ENCODE peak calls at places on chromosomes 2 and 18, in six cellular contexts. W is kidney, B is fibroblast of pulmonary artery, N is body of pancreas, G is adrenal gland, A is stomach. C is an unnamed sample.

GRCh38 chr2:108853421-108853820 is 66.8 kb downstream of the CCDC138 start:
- DNase-seq in W (no peak), A (no peak), G (peak), N (no peak), B (peak), C (no peak)

GRCh38 chr2:203739351-203739750 is 32.9 kb downstream of the CD28 start:
- DNase-seq in B (no peak), W (no peak), G (no peak), N (no peak), A (no peak), C (no peak)

GRCh38 chr18:5417342-5417741 is 121.8 kb upstream of the ZBTB14 start:
- DNase-seq in N (peak), W (peak), A (no peak), G (peak), B (peak), C (no peak)

GRCh38 chr2:240595381-240596079 is 9.0 kb downstream of the CAPN10 start:
- DNase-seq in A (no peak), B (no peak), W (peak), N (no peak), G (no peak), C (no peak)

GRCh38 chr2:8412586-8412985 is 269.3 kb upstream of the ID2 start:
- DNase-seq in G (peak), N (no peak), B (peak), A (no peak), W (no peak), C (no peak)

GRCh38 chr2:233025706-233026105 is 6.8 kb upstream of the NEU2 start:
- DNase-seq in A (no peak), W (no peak), N (no peak), B (no peak), G (no peak), C (no peak)

GRCh38 chr2:62201307-62201706 is 5.4 kb downstream of the B3GNT2 start:
- DNase-seq in A (no peak), B (peak), N (no peak), W (no peak), G (no peak), C (no peak)

GRCh38 chr2:7986431-7986830 is 695.4 kb upstream of the ID2 start:
- DNase-seq in G (no peak), B (no peak), N (no peak), W (no peak), A (no peak), C (no peak)

GRCh38 chr2:96112501-96113366 is 3.6 kb downstream of the ADRA2B start:
- DNase-seq in B (no peak), W (peak), N (no peak), G (no peak), A (no peak), C (peak)

GRCh38 chr18:80023173-80023572 is 11.1 kb upstream of the RBFA start:
- DNase-seq in W (no peak), N (no peak), A (no peak), B (peak), G (no peak), C (no peak)

GRCh38 chr2:236767951-236768350 is 198.3 kb downstream of the ACKR3 start:
- DNase-seq in A (no peak), W (no peak), G (no peak), B (no peak), N (no peak), C (no peak)

GRCh38 chr2:69911985-69912563 is 2.8 kb upstream of the MXD1 start:
- DNase-seq in B (peak), N (no peak), G (no peak), W (no peak), A (no peak), C (no peak)

GRCh38 chr18:10727477-10727876 is 201.7 kb downstream of the NAPG start:
- DNase-seq in W (no peak), G (no peak), N (no peak), B (peak), A (no peak), C (no peak)

GRCh38 chr18:47550611-47551010 is 299.2 kb upstream of the SKOR2 start:
- DNase-seq in A (no peak), N (no peak), B (no peak), G (no peak), W (no peak), C (no peak)

GRCh38 chr18:40159141-40160017 is 1795.7 kb upstream of the PIK3C3 start:
- DNase-seq in G (no peak), W (no peak), B (peak), A (no peak), N (no peak), C (no peak)

GRCh38 chr2:238847841-238848565 is at the start of gene TWIST2:
- DNase-seq in N (no peak), A (peak), G (peak), W (peak), B (peak), C (no peak)

GRCh38 chr18:75216926-75217303 is 6.3 kb downstream of the TSHZ1 start:
- DNase-seq in W (no peak), B (no peak), A (no peak), G (no peak), N (no peak), C (no peak)

GRCh38 chr18:6013101-6013790 is 117.9 kb upstream of the TMEM200C start:
- DNase-seq in B (peak), W (no peak), N (no peak), G (no peak), A (no peak), C (no peak)

GRCh38 chr18:36015629-36016028 is 43.1 kb downstream of the RMP24 start:
- DNase-seq in W (no peak), G (no peak), A (no peak), N (no peak), B (no peak), C (no peak)

GRCh38 chr2:213231966-213232365 is 52.3 kb upstream of the SPAG16 start:
- DNase-seq in B (no peak), G (no peak), N (no peak), W (no peak), A (no peak), C (no peak)

GRCh38 chr2:213235741-213236140 is 48.5 kb upstream of the SPAG16 start:
- DNase-seq in A (no peak), W (no peak), B (no peak), N (no peak), G (no peak), C (no peak)

GRCh38 chr2:213234641-213235040 is 49.6 kb upstream of the SPAG16 start:
- DNase-seq in G (no peak), B (no peak), W (no peak), A (no peak), N (no peak), C (no peak)

GRCh38 chr2:213233438-213234330 is 50.6 kb upstream of the SPAG16 start:
- DNase-seq in B (no peak), A (no peak), W (no peak), N (no peak), G (no peak), C (no peak)

DNA sequence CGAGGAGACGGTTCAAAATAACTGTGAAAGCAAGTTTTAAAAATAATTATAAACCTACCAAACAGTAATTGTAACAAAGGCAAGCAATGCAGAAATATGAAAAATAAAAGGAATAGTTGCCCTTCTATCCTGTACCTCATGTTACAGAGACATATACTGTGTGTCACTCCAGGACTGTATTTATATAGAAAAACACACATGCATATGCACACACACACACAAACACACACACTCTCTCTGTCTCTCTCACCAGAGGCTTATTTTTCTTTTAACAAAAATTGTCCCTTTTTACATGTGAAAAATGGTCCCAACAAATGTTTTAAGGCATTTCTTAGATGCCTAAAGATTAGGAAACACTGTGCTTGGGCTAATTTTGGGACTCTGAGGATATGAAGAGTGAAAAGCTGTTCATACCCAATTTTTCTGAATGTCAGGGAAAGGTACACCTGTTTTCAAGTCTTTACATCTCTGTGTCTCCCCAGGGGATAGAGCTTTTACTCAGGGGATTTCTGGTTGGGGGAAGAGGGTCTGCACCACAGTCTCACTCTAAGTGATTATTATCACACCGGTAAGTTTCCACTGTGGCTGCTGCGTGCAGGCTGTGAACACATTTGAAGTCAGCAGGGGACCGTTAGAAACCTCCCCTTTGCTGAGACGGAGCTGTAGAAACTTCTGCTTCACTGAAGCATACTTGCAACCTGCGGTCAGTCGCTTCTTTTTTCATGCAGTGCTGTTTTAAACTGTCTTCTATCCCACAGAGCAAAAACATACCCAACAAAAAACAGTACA is 51.4 kb upstream of the SPAG16 start:
- DNase-seq in A (no peak), B (no peak), G (no peak), N (no peak), W (no peak), C (no peak)
- H3K4me3 ChIP-seq in A (no peak), B (no peak), G (no peak), N (no peak), W (no peak), C (no peak)

GRCh38 chr2:172465417-172466334 is 38.3 kb downstream of the ITGA6 start:
- DNase-seq in G (peak), B (peak), N (peak), A (peak), W (no peak), C (peak)
- H3K4me3 ChIP-seq in G (no peak), B (peak), N (no peak), A (peak), W (no peak), C (no peak)

GRCh38 chr2:197309369-197310231 is 980 bp downstream of the ANKRD44 start:
- DNase-seq in B (no peak), W (peak), N (peak), A (peak), G (peak), C (peak)

GRCh38 chr2:197307236-197307932 is 3.2 kb downstream of the ANKRD44 start:
- DNase-seq in N (no peak), B (no peak), G (no peak), W (no peak), A (no peak), C (no peak)

GRCh38 chr2:197307933-197308521 is 2.6 kb downstream of the ANKRD44 start:
- DNase-seq in A (no peak), W (no peak), G (no peak), N (no peak), B (no peak), C (no peak)

GRCh38 chr2:197310271-197310939 is at the start of gene ANKRD44:
- DNase-seq in G (peak), A (peak), W (peak), B (peak), N (peak), C (peak)

DNA sequence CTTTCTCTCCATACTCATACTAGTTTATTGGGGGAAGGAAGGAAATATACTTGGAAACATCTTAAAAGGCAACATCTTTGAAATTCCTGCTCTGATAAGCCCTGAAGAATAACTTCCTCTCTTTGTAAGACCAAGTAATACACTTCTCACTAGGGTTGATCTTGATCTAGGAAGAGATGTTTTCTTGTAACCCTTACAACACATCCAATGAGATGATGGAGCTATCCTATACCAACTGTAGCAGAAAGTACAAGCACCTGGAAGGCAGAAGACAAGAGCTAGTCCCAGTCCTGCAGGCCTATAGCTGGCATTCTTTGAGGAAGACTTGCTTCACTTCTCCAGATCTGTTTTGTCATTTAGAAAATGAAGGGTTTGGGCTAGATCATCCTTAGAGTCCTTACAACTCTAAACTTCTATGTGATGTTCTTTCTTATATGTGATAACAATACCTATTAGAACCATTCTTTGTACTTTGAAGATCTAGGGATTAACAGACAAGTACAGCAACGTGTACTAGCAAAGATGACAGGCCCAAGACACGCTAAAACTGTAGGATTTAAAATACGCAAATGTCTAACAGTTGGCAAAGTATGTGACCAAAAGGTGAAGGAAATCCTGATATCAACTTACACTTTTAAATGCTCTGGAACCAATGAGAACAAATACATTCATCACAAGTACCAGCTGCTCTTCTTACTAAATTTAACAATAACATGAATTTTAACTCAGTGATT is 1.8 kb downstream of the ANKRD44 start:
- DNase-seq in G (no peak), B (no peak), A (no peak), W (no peak), N (no peak), C (no peak)
- H3K4me3 ChIP-seq in G (no peak), B (no peak), A (peak), W (peak), N (no peak), C (no peak)

DNA sequence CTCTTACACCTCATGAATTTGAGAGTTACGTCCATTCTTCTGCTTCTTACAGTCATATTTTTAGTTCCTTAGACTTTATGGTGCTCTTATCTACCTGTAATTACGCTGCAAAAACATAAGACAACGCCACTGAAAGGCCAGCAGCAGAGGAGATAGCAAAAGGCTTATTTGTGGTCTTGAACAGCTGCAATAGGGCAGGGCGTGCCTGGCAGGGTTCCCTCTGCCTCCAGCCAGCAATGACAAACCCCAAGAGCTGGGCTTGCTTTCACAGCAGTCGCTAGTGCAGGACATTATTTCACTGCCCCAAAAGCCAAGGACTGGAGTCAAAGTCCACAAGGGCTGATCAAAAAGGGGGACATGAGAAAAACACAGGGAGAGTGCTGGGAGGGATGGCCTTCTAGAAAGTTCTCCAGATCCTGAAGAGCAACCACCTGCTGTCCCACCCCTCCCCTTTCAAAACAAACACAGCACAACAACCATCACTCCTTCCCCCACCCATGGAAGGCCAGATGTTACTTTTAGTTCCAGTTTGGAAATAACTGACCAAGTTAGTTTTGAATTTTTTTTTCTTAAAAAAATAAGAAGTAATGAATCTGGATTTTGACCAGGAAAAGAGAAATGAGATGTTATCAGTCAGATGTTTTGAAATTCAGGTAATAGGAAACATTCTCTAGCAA is 127.8 kb downstream of the RBMS1 start:
- DNase-seq in W (peak), G (no peak), N (peak), A (peak), B (no peak), C (no peak)
- H3K4me3 ChIP-seq in W (no peak), G (no peak), N (no peak), A (no peak), B (peak), C (no peak)

DNA sequence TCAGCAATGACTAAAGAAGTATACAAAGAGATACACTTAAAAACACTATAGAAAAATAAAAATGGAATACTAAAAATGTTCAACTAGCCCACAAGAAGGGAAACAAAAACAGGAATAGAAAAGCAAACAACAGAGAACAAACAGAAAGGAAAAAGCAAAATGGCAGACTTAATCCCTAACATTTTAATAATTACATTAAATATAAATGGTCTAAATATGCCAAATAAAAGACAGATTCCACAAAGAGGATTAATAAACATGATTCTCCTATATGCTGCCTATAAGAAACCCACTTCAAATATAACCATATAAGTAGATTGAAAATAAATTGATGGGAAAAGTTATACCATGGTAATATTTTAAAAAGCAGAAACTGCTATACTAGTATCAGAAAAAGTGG is 83.5 kb upstream of the GPR45 start:
- DNase-seq in G (no peak), W (no peak), N (no peak), B (no peak), A (no peak), C (no peak)
- H3K4me3 ChIP-seq in G (no peak), W (no peak), N (no peak), B (no peak), A (no peak), C (no peak)

GRCh38 chr2:120734930-120735611 is 597 bp upstream of the GLI2 start:
- DNase-seq in W (no peak), N (no peak), G (no peak), A (peak), B (no peak), C (no peak)
- H3K4me3 ChIP-seq in W (no peak), N (no peak), G (no peak), A (peak), B (peak), C (no peak)